ENCODE peak calls at places on chromosomes 1 and 21, in six cellular contexts. One of them, this sample, is unnamed. For H3K36me3, the result is how much of the 10 kb centered on the place peaks cover.

GRCh38 chr1:10555635-10556429 is 81.1 kb downstream of the PEX14 start:
- DNase-seq in GM12878: peak
- DNase-seq in GM23248: no peak
- DNase-seq in endothelial cell of umbilical vein: no peak
- DNase-seq in PC-3: no peak
- DNase-seq in mammary epithelial cell: peak
- DNase-seq in this sample: peak

GRCh38 chr1:109385417-109385816 is 12.3 kb downstream of the SORT1 start:
- DNase-seq in endothelial cell of umbilical vein: no peak
- DNase-seq in mammary epithelial cell: no peak
- DNase-seq in GM23248: no peak
- DNase-seq in PC-3: no peak
- DNase-seq in GM12878: no peak
- DNase-seq in this sample: no peak

GRCh38 chr21:24110846-24111245 is 1496.4 kb downstream of the MRPL39 start:
- DNase-seq in GM12878: no peak
- DNase-seq in GM23248: no peak
- DNase-seq in PC-3: peak
- DNase-seq in endothelial cell of umbilical vein: no peak
- DNase-seq in mammary epithelial cell: no peak
- DNase-seq in this sample: no peak

GRCh38 chr1:43834280-43835140 is 99.1 kb upstream of the ARTN start:
- DNase-seq in endothelial cell of umbilical vein: peak
- DNase-seq in GM23248: peak
- DNase-seq in mammary epithelial cell: peak
- DNase-seq in GM12878: no peak
- DNase-seq in PC-3: peak
- DNase-seq in this sample: no peak

GRCh38 chr1:156167536-156167935 is 14.2 kb downstream of the SEMA4A start:
- DNase-seq in endothelial cell of umbilical vein: no peak
- DNase-seq in GM12878: no peak
- DNase-seq in mammary epithelial cell: no peak
- DNase-seq in GM23248: peak
- DNase-seq in PC-3: no peak
- DNase-seq in this sample: no peak

GRCh38 chr1:64505944-64506658 is 36.2 kb downstream of the CACHD1 start:
- DNase-seq in PC-3: peak
- DNase-seq in GM23248: no peak
- DNase-seq in GM12878: no peak
- DNase-seq in endothelial cell of umbilical vein: no peak
- DNase-seq in mammary epithelial cell: peak
- DNase-seq in this sample: peak

GRCh38 chr1:228293393-228293792 is 85.5 kb downstream of the OBSCN start:
- DNase-seq in mammary epithelial cell: no peak
- DNase-seq in GM23248: no peak
- DNase-seq in endothelial cell of umbilical vein: no peak
- DNase-seq in GM12878: no peak
- DNase-seq in PC-3: no peak
- DNase-seq in this sample: no peak

GRCh38 chr1:151135433-151136385 is 10.7 kb downstream of the SEMA6C start:
- DNase-seq in PC-3: no peak
- DNase-seq in GM12878: no peak
- DNase-seq in GM23248: no peak
- DNase-seq in mammary epithelial cell: no peak
- DNase-seq in endothelial cell of umbilical vein: no peak
- DNase-seq in this sample: no peak

GRCh38 chr21:36179145-36179544 is 22.5 kb downstream of the DOP1B start:
- DNase-seq in GM12878: no peak
- DNase-seq in PC-3: no peak
- DNase-seq in GM23248: no peak
- DNase-seq in endothelial cell of umbilical vein: no peak
- DNase-seq in mammary epithelial cell: no peak
- DNase-seq in this sample: no peak

GRCh38 chr1:237045278-237046016 is 3.5 kb downstream of the RYR2 start:
- DNase-seq in GM23248: no peak
- DNase-seq in PC-3: no peak
- DNase-seq in GM12878: no peak
- DNase-seq in mammary epithelial cell: no peak
- DNase-seq in endothelial cell of umbilical vein: no peak
- DNase-seq in this sample: no peak

GRCh38 chr21:37532868-37533780 is 166.6 kb downstream of the DYRK1A start:
- DNase-seq in GM12878: no peak
- DNase-seq in mammary epithelial cell: peak
- DNase-seq in PC-3: peak
- DNase-seq in endothelial cell of umbilical vein: no peak
- DNase-seq in GM23248: peak
- DNase-seq in this sample: peak

GRCh38 chr21:45525910-45526306 is 16.3 kb downstream of the SLC19A1 start:
- DNase-seq in PC-3: no peak
- DNase-seq in endothelial cell of umbilical vein: no peak
- DNase-seq in mammary epithelial cell: no peak
- DNase-seq in GM12878: no peak
- DNase-seq in GM23248: no peak
- DNase-seq in this sample: no peak

GRCh38 chr1:41673355-41673754 is 188.9 kb upstream of the EDN2 start:
- DNase-seq in GM23248: peak
- DNase-seq in PC-3: no peak
- DNase-seq in GM12878: peak
- DNase-seq in endothelial cell of umbilical vein: no peak
- DNase-seq in mammary epithelial cell: no peak
- DNase-seq in this sample: no peak

GRCh38 chr1:158272681-158273080 is 17.0 kb upstream of the CD1C start:
- DNase-seq in endothelial cell of umbilical vein: no peak
- DNase-seq in GM12878: no peak
- DNase-seq in GM23248: no peak
- DNase-seq in PC-3: peak
- DNase-seq in mammary epithelial cell: no peak
- DNase-seq in this sample: no peak

GRCh38 chr1:202589190-202589680 is 121.0 kb downstream of the SYT2 start:
- DNase-seq in GM12878: no peak
- DNase-seq in mammary epithelial cell: peak
- DNase-seq in endothelial cell of umbilical vein: peak
- DNase-seq in PC-3: peak
- DNase-seq in GM23248: peak
- DNase-seq in this sample: peak

GRCh38 chr21:44298301-44298700 is 1.6 kb upstream of the PFKL start:
- DNase-seq in endothelial cell of umbilical vein: no peak
- DNase-seq in mammary epithelial cell: peak
- DNase-seq in GM12878: no peak
- DNase-seq in GM23248: peak
- DNase-seq in PC-3: peak
- DNase-seq in this sample: no peak

GRCh38 chr1:211335507-211336157 is 9.0 kb downstream of the TRAF5 start:
- DNase-seq in mammary epithelial cell: no peak
- DNase-seq in GM12878: no peak
- DNase-seq in PC-3: no peak
- DNase-seq in GM23248: no peak
- DNase-seq in endothelial cell of umbilical vein: no peak
- DNase-seq in this sample: no peak

GRCh38 chr21:42598159-42598735 is 55.2 kb upstream of the PDE9A start:
- DNase-seq in endothelial cell of umbilical vein: no peak
- DNase-seq in GM23248: no peak
- DNase-seq in PC-3: no peak
- DNase-seq in GM12878: no peak
- DNase-seq in mammary epithelial cell: no peak
- DNase-seq in this sample: no peak

GRCh38 chr1:24717867-24718650 is 27.2 kb upstream of the CLIC4 start:
- DNase-seq in GM23248: no peak
- DNase-seq in endothelial cell of umbilical vein: no peak
- DNase-seq in GM12878: no peak
- DNase-seq in PC-3: no peak
- DNase-seq in mammary epithelial cell: no peak
- DNase-seq in this sample: no peak

GRCh38 chr1:38641661-38642060 is 217.9 kb downstream of the RRAGC start:
- DNase-seq in endothelial cell of umbilical vein: no peak
- DNase-seq in GM12878: no peak
- DNase-seq in PC-3: no peak
- DNase-seq in GM23248: no peak
- DNase-seq in mammary epithelial cell: no peak
- DNase-seq in this sample: no peak

GRCh38 chr21:43371786-43372185 is 55.1 kb downstream of the SIK1 start:
- DNase-seq in PC-3: no peak
- DNase-seq in GM23248: no peak
- DNase-seq in endothelial cell of umbilical vein: no peak
- DNase-seq in GM12878: no peak
- DNase-seq in mammary epithelial cell: no peak
- DNase-seq in this sample: no peak

GRCh38 chr1:151596166-151596933 is 15.5 kb upstream of the SNX27 start:
- DNase-seq in mammary epithelial cell: peak
- DNase-seq in GM23248: no peak
- DNase-seq in GM12878: no peak
- DNase-seq in PC-3: peak
- DNase-seq in endothelial cell of umbilical vein: peak
- DNase-seq in this sample: peak

DNA sequence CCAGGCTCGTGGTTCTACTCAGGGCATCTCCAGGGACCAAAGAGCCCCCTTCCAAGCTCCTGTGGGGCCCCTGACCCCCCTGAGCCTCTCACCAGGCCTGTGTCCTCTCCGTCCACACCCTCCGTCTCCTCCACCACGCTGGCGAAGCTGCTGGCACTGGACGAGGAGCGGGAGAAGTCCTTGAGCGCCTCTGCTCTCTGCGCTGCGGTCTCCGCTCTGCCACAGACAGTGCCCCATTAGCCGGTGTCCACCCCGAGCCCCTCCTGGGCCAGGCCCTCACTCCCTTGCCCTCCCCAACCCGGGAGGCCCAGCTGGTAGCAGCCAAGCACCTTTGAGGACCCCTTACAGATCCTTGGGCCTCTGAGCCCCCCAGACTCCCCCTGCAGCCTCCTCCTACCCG is 69.8 kb downstream of the RAP1GAP start:
- DNase-seq in GM23248: no peak
- DNase-seq in mammary epithelial cell: no peak
- DNase-seq in endothelial cell of umbilical vein: no peak
- DNase-seq in GM12878: no peak
- DNase-seq in PC-3: no peak
- DNase-seq in this sample: no peak
- H3K4me3 ChIP-seq in GM23248: no peak
- H3K4me3 ChIP-seq in mammary epithelial cell: no peak
- H3K4me3 ChIP-seq in endothelial cell of umbilical vein: no peak
- H3K4me3 ChIP-seq in GM12878: no peak
- H3K4me3 ChIP-seq in PC-3: no peak
- H3K4me3 ChIP-seq in this sample: no peak

DNA sequence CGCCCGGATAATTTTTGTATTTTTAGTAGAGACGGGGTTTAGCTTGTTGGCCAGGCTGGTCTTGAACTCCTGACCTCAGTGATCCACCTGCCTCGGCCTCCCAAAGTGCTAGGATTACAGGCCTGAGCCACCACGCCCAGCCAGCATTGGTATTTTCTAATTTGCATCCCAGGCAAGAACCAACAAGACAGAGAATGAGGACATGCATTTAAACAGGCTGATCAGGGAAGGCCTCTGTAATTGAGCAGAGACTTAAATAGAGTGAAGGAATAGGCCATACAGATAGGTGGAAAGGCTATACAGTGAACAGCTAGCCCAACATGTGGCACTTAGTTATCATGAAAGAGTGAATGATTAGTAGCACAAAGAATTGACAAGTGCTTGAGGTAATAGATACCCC is 230.4 kb downstream of the SLC35F3 start:
- DNase-seq in GM23248: no peak
- DNase-seq in PC-3: no peak
- DNase-seq in endothelial cell of umbilical vein: no peak
- DNase-seq in GM12878: no peak
- DNase-seq in mammary epithelial cell: peak
- DNase-seq in this sample: no peak
- H3K4me2 ChIP-seq in GM23248: no peak
- H3K4me2 ChIP-seq in PC-3: no peak
- H3K4me2 ChIP-seq in endothelial cell of umbilical vein: no peak
- H3K4me2 ChIP-seq in GM12878: no peak
- H3K4me2 ChIP-seq in mammary epithelial cell: no peak
- H3K4me2 ChIP-seq in this sample: no peak

GRCh38 chr1:25740071-25740470 is 59.9 kb upstream of the SELENON start:
- DNase-seq in PC-3: no peak
- DNase-seq in endothelial cell of umbilical vein: no peak
- DNase-seq in GM12878: no peak
- DNase-seq in GM23248: no peak
- DNase-seq in mammary epithelial cell: no peak
- DNase-seq in this sample: no peak

GRCh38 chr1:25733271-25733670 is 66.7 kb upstream of the SELENON start:
- DNase-seq in PC-3: no peak
- DNase-seq in mammary epithelial cell: no peak
- DNase-seq in GM12878: no peak
- DNase-seq in endothelial cell of umbilical vein: no peak
- DNase-seq in GM23248: no peak
- DNase-seq in this sample: no peak

GRCh38 chr1:25735956-25736529 is 64.0 kb upstream of the SELENON start:
- DNase-seq in GM12878: no peak
- DNase-seq in mammary epithelial cell: no peak
- DNase-seq in endothelial cell of umbilical vein: no peak
- DNase-seq in PC-3: no peak
- DNase-seq in GM23248: no peak
- DNase-seq in this sample: no peak

GRCh38 chr1:25738507-25738906 is 61.5 kb upstream of the SELENON start:
- DNase-seq in PC-3: no peak
- DNase-seq in mammary epithelial cell: no peak
- DNase-seq in endothelial cell of umbilical vein: no peak
- DNase-seq in GM12878: no peak
- DNase-seq in GM23248: no peak
- DNase-seq in this sample: no peak

GRCh38 chr1:25737151-25737550 is 62.8 kb upstream of the SELENON start:
- DNase-seq in PC-3: no peak
- DNase-seq in mammary epithelial cell: no peak
- DNase-seq in endothelial cell of umbilical vein: peak
- DNase-seq in GM23248: peak
- DNase-seq in GM12878: no peak
- DNase-seq in this sample: no peak
- H3K36me3 ChIP-seq in PC-3: under half
- H3K36me3 ChIP-seq in mammary epithelial cell: under half
- H3K36me3 ChIP-seq in endothelial cell of umbilical vein: under half
- H3K36me3 ChIP-seq in GM23248: under half
- H3K36me3 ChIP-seq in GM12878: under half
- H3K36me3 ChIP-seq in this sample: under half

DNA sequence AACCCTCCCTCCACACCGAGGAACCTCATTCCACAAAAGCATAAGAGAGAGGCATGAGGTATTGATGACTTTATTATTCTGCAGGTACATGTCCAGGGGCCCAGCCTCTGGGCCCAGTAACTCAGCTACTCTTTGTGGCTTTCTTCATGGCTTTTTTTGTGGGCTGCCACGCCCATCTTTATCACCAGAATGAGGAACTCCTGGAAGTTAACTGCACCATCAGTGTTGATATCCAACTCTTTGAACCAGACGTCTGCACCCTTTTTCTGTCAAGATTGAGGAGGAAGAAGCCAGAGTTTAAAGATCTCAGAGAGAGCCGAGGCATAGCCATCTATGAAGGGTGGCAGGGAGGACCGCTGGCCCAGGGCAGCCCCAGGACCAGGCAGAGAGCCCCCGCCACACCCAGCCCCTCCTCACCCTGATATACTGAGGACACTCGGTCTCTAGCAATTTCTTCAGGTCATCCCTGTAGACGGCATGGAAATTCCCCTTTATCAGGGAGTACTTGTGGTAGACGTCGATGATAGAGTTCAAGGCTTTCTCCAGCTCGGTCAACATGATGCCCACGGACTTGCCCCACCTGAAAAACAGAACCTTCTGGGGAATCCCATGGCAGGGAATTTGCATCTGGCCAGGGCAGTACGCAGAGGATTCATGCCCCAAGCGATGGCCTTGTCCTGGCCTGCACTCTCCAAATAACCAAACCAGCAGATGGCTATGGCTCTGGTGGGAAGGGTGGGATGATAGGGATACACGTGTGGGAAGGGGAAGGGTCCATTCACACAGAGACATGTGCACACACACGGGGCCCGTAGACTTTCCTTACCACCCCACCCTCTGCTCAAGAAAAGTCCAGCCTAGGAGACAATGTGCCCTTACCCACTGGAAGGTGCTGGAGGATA is 644 bp downstream of the S100A8 start:
- DNase-seq in GM12878: no peak
- DNase-seq in GM23248: no peak
- DNase-seq in PC-3: no peak
- DNase-seq in mammary epithelial cell: no peak
- DNase-seq in endothelial cell of umbilical vein: no peak
- DNase-seq in this sample: no peak
- H3K4me3 ChIP-seq in GM12878: no peak
- H3K4me3 ChIP-seq in GM23248: no peak
- H3K4me3 ChIP-seq in PC-3: no peak
- H3K4me3 ChIP-seq in mammary epithelial cell: no peak
- H3K4me3 ChIP-seq in endothelial cell of umbilical vein: no peak
- H3K4me3 ChIP-seq in this sample: no peak